ENCODE peak calls at places on chromosomes 16 and 17, in four cellular contexts. H is K562, Q is colonic mucosa, D is mesothelial cell of epicardium. W is an unnamed sample.

GRCh38 chr16:71817690-71818089 is 9.1 kb upstream of the AP1G1 start:
- DNase-seq in H (no peak), Q (no peak), D (no peak), W (no peak)

GRCh38 chr17:34351041-34351575 is 5.2 kb upstream of the CCL13 start:
- DNase-seq in H (no peak), Q (no peak), D (no peak), W (no peak)

GRCh38 chr16:3980311-3981111 is 100.0 kb upstream of the CREBBP start:
- DNase-seq in H (no peak), Q (no peak), D (no peak), W (no peak)

GRCh38 chr16:79110242-79110641 is 490.3 kb downstream of the MAF start:
- DNase-seq in H (no peak), Q (no peak), D (no peak), W (no peak)

GRCh38 chr16:89194340-89195311 is 5.7 kb downstream of the SLC22A31 start:
- DNase-seq in H (no peak), Q (no peak), D (no peak), W (no peak)

GRCh38 chr16:84007946-84008345 is 34.6 kb downstream of the SLC38A8 start:
- DNase-seq in H (no peak), Q (no peak), D (no peak), W (no peak)

GRCh38 chr16:10880609-10881452 is 3.8 kb downstream of the CIITA start:
- DNase-seq in H (no peak), Q (no peak), D (no peak), W (no peak)

GRCh38 chr17:81367171-81367570 is 28.1 kb upstream of the BAHCC1 start:
- DNase-seq in H (no peak), Q (no peak), D (no peak), W (no peak)

GRCh38 chr17:78342438-78343098 is 17.3 kb downstream of the SOCS3 start:
- DNase-seq in H (no peak), Q (peak; percentile 62), D (no peak), W (no peak)

GRCh38 chr16:813204-813915 is 12.8 kb upstream of the GNG13 start:
- DNase-seq in H (peak; percentile 84), Q (no peak), D (no peak), W (peak; percentile 60)

GRCh38 chr17:4009164-4009785 is 45.0 kb upstream of the ATP2A3 start:
- DNase-seq in H (no peak), Q (no peak), D (no peak), W (no peak)

DNA sequence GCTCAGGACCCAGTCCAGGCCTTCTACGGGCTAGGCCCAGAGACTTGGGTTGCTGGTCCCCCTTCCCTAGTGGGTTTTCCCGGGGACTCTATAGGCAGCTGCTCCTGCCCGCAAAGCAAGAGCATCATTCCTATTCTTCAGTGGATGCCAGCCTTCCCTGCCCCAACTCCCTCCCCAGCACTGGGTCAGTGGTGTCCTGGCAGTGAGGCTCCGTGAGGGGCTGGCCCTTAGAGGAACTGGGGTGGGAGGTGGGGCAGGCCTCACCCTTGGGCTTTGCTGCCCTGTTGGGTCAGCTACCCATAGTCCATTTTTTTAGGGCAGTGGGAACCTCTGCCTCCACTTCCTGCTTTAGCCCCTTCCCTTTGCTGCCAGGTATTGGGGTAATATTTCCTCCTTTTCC is 7.9 kb upstream of the PLEKHG4 start:
- DNase-seq in H (no peak), Q (no peak), D (no peak), W (no peak)
- TF ChIP-seq CTCF in H (no peak), Q (no peak), D (no peak), W (no peak)

DNA sequence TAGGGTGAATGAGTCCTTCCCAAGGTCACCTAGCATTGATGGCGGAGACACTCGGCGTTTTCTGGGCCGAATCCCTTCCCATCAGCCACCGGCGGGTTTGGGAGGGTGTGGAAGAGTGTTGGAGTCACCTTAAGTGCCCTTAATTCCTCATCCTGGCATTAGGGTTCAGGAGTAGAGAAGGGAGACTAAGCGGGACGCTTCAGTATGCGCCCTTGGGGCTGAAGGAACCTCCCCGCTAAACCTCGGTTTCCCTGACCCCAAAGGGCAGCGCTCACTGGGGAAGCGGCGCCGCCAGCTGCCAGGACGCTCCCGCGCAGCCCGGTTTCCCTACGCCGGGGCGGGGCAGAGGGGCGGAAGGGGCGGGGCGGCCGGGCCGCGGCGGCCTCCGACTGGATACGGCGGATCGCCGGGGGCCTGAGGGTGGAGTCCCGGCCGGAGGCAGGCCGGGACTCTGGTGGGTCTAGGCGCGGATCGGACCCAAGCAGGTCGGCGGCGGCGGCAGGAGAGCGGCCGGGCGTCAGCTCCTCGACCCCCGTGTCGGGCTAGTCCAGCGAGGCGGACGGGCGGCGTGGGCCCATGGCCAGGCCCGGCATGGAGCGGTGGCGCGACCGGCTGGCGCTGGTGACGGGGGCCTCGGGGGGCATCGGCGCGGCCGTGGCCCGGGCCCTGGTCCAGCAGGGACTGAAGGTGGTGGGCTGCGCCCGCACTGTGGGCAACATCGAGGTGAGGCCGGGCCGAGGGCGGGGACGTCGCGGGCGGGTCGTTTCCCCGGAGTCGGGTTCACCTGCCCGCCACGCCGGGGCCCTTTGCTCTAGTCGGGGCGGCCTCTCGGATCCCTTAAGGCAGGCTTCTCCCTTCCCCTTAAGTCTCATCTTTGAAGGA is at the start of gene DHRS11:
- DNase-seq in H (peak; percentile 95), Q (peak; percentile 91), D (peak; percentile 71), W (peak; percentile 72)
- TF ChIP-seq CTCF in H (no peak), Q (no peak), D (no peak), W (no peak)

GRCh38 chr16:30142672-30143346 is 19.8 kb upstream of the MAPK3 start:
- DNase-seq in H (peak; percentile 42), Q (no peak), D (no peak), W (no peak)
- TF ChIP-seq CTCF in H (peak; percentile 51), Q (no peak), D (no peak), W (no peak)

GRCh38 chr16:50884066-50884860 is 142.4 kb downstream of the CYLD start:
- DNase-seq in H (peak; percentile 72), Q (no peak), D (no peak), W (no peak)
- TF ChIP-seq CTCF in H (peak; percentile 66), Q (no peak), D (no peak), W (peak; percentile 42)